ENCODE peak calls at places on chromosomes 16 and 17, in four cellular contexts. B is K562, U is HepG2, N is GM12878. S is an unnamed sample.

GRCh38 chr17:64661731-64661980 is 451 bp downstream of the SMURF2 start:
- DNase-seq in B (no peak), U (no peak), N (no peak), S (no peak)

GRCh38 chr17:9729034-9729650 is 62.2 kb downstream of the DHRS7C start:
- DNase-seq in B (peak; percentile 46), U (peak; percentile 47), N (peak; percentile 8), S (no peak)

GRCh38 chr17:58304735-58305486 is 23.7 kb downstream of the TSPOAP1 start:
- DNase-seq in B (no peak), U (no peak), N (no peak), S (no peak)

GRCh38 chr16:78815713-78816112 is 716.3 kb downstream of the WWOX start:
- DNase-seq in B (no peak), U (no peak), N (no peak), S (no peak)

GRCh38 chr17:42989726-42990652 is 8.2 kb upstream of the RPL27 start:
- DNase-seq in B (no peak), U (peak; percentile 32), N (no peak), S (no peak)

GRCh38 chr17:8955021-8955420 is 10.5 kb downstream of the PIK3R5 start:
- DNase-seq in B (no peak), U (no peak), N (no peak), S (no peak)

GRCh38 chr17:29383687-29384086 is 6.5 kb upstream of the TAOK1 start:
- DNase-seq in B (no peak), U (no peak), N (no peak), S (no peak)

GRCh38 chr17:12549499-12549901 is 116.2 kb upstream of the MYOCD start:
- DNase-seq in B (no peak), U (no peak), N (no peak), S (no peak)

GRCh38 chr16:77599793-77600415 is 122.4 kb upstream of the NUDT7 start:
- DNase-seq in B (peak; percentile 22), U (peak; percentile 41), N (no peak), S (no peak)

GRCh38 chr17:61403846-61404701 is 4.4 kb downstream of the TBX2 start:
- DNase-seq in B (no peak), U (no peak), N (no peak), S (peak; percentile 63)

GRCh38 chr17:2724783-2725164 is 13.2 kb upstream of the CLUH start:
- DNase-seq in B (no peak), U (no peak), N (no peak), S (peak; percentile 77)

GRCh38 chr17:79913451-79913850 is 74.2 kb upstream of the CBX4 start:
- DNase-seq in B (no peak), U (no peak), N (no peak), S (no peak)

GRCh38 chr16:30982548-30983288 is 2.3 kb upstream of the HSD3B7 start:
- DNase-seq in B (no peak), U (no peak), N (no peak), S (no peak)

GRCh38 chr16:88686439-88687253 is at the start of gene SNAI3:
- DNase-seq in B (peak; percentile 97), U (peak; percentile 76), N (no peak), S (peak; percentile 98)

GRCh38 chr16:67244387-67245188 is 2.7 kb downstream of the FHOD1 start:
- DNase-seq in B (peak; percentile 73), U (no peak), N (peak; percentile 78), S (no peak)

GRCh38 chr16:13435873-13436474 is 484.0 kb upstream of the ERCC4 start:
- DNase-seq in B (no peak), U (no peak), N (no peak), S (no peak)

GRCh38 chr16:943971-944370 is 26.8 kb downstream of the LMF1 start:
- DNase-seq in B (no peak), U (no peak), N (no peak), S (no peak)

GRCh38 chr16:82684246-82684645 is 57.5 kb downstream of the CDH13 start:
- DNase-seq in B (no peak), U (no peak), N (no peak), S (no peak)

GRCh38 chr16:734208-734980 is 6.4 kb downstream of the CIAO3 start:
- DNase-seq in B (no peak), U (no peak), N (no peak), S (no peak)

GRCh38 chr17:67855504-67856324 is 30.4 kb downstream of the BPTF start:
- DNase-seq in B (peak; percentile 12), U (no peak), N (no peak), S (no peak)

GRCh38 chr16:11494029-11494428 is 92.7 kb downstream of the LITAF start:
- DNase-seq in B (peak; percentile 67), U (no peak), N (no peak), S (peak; percentile 60)

GRCh38 chr17:68122587-68122986 is 87.1 kb downstream of the KPNA2 start:
- DNase-seq in B (no peak), U (peak; percentile 42), N (no peak), S (no peak)

GRCh38 chr16:15865742-15866141 is 8.9 kb upstream of the MYH11 start:
- DNase-seq in B (no peak), U (no peak), N (no peak), S (no peak)

GRCh38 chr16:89370081-89370511 is 120.3 kb downstream of the ANKRD11 start:
- DNase-seq in B (no peak), U (no peak), N (no peak), S (no peak)

GRCh38 chr16:86665319-86665675 is 86.9 kb downstream of the FOXL1 start:
- DNase-seq in B (no peak), U (peak; percentile 32), N (peak; percentile 28), S (no peak)

GRCh38 chr17:5545051-5545987 is 39.0 kb downstream of the NLRP1 start:
- DNase-seq in B (no peak), U (no peak), N (no peak), S (no peak)

GRCh38 chr16:50025544-50025931 is 513 bp downstream of the CNEP1R1 start:
- DNase-seq in B (peak; percentile 36), U (peak; percentile 23), N (no peak), S (no peak)

GRCh38 chr17:64617125-64617780 is 44.9 kb downstream of the SMURF2 start:
- DNase-seq in B (no peak), U (no peak), N (no peak), S (no peak)

GRCh38 chr17:77125432-77125901 is 15.3 kb upstream of the SEC14L1 start:
- DNase-seq in B (no peak), U (peak; percentile 67), N (no peak), S (no peak)

GRCh38 chr16:87744750-87745514 is 20.9 kb downstream of the KLHDC4 start:
- DNase-seq in B (no peak), U (no peak), N (no peak), S (no peak)

GRCh38 chr16:56102159-56102798 is 89.0 kb upstream of the GNAO1 start:
- DNase-seq in B (no peak), U (no peak), N (no peak), S (no peak)
- TF ChIP-seq CBX5 in B (no peak), U (no peak), N (no peak), S (no peak)

DNA sequence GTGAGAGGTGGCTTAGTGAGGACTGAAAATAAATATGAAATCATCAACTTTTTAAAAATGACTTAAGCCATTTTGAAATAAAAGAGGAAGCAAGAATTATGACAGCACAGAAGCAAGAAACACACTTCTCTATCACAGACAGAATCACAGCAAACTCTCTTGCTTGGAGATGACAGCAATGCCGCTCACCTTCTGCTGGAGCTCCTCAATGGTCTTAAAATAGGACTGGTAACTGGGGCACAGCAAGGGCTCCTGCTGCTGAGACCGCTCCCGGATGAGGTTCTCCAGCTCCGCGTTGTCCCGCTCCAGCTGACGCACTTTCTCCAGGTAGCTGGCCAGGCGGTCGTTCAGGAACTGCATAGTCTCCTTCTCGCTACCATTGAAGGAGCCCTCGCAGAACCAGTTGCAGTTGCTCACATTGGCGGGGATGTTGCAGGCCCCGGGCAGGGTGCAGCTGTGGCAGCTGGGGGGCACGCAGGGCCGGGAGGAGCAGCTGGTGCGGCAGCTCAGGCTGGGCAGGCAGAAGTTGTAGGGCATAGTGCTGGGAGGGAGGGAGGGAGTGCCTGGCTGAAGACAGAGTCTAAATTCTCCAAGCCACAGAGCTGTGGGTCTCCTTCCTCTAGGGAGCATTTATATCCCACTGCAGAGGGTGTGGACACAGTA is at the start of gene KRT31:
- DNase-seq in B (no peak), U (no peak), N (no peak), S (no peak)
- TF ChIP-seq CREB1 in B (no peak), U (no peak), N (no peak), S (no peak)

GRCh38 chr17:72587156-72587555 is 466.3 kb downstream of the SOX9 start:
- DNase-seq in B (no peak), U (no peak), N (no peak), S (no peak)
- TF ChIP-seq CBX5 in B (no peak), U (no peak), N (no peak), S (no peak)

DNA sequence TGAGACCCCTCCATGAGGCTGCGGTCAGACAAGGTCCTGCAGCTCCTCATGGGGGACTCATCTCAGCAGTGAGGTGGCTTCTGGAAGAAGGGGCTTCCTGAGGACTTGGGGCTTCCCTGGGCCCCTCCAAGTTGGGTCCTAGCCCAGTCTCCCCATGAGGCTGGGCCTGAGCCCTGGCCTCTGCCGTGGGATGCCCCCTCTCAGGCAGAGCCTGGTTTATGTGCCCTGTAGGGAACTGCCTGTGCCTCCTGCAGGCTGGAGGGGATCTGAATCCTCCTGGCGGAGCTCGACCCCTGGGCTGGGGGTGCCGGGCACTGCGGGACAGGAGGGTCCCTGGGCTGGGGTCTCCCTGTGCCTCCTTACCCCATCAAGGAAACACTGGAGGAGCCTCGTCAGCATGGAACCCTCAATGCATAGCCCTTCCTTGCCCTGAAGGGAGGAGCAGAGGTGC is 45.8 kb downstream of the TNFRSF13B start:
- DNase-seq in B (no peak), U (no peak), N (no peak), S (no peak)
- TF ChIP-seq CREB1 in B (no peak), U (no peak), N (no peak), S (no peak)